ENCODE peak calls at places on chromosomes 7 and 10, in seven cellular contexts. K is GM12865; O is K562; U is breast epithelium; S is neuronal stem cell; M is CD8-positive, alpha-beta memory T cell; W is AG04449. Z is an unnamed sample.

GRCh38 chr10:109412353-109412752 is 511.0 kb downstream of the XPNPEP1 start:
- DNase-seq in M (no peak), K (no peak), O (no peak), W (no peak), U (no peak), S (no peak), Z (no peak)

GRCh38 chr10:67666416-67667043 is 29.5 kb downstream of the CTNNA3 start:
- DNase-seq in K (peak), S (no peak), M (no peak), W (no peak), O (peak), U (no peak), Z (no peak)

GRCh38 chr10:122132331-122132755 is 138.8 kb upstream of the BTBD16 start:
- DNase-seq in U (no peak), M (no peak), S (no peak), K (no peak), O (no peak), W (no peak), Z (no peak)

GRCh38 chr7:131012477-131013031 is 278.5 kb upstream of the KLF14 start:
- DNase-seq in W (no peak), K (no peak), M (no peak), O (peak), U (no peak), S (no peak), Z (no peak)

GRCh38 chr10:107163904-107164861 is at the start of gene SORCS1:
- DNase-seq in K (no peak), M (no peak), O (peak), W (no peak), S (peak), U (no peak), Z (no peak)

GRCh38 chr10:133090101-133090500 is 2.4 kb downstream of the ADGRA1 start:
- DNase-seq in K (no peak), S (no peak), W (no peak), M (no peak), U (no peak), O (no peak), Z (no peak)

GRCh38 chr7:104207348-104207730 is 474 bp downstream of the ORC5 start:
- DNase-seq in W (no peak), K (peak), O (no peak), U (no peak), S (no peak), M (no peak), Z (no peak)

GRCh38 chr10:89115876-89116627 is 91.1 kb downstream of the CH25H start:
- DNase-seq in U (no peak), S (no peak), W (no peak), O (no peak), K (no peak), M (no peak), Z (peak)

GRCh38 chr7:121192834-121193233 is 136.0 kb upstream of the WNT16 start:
- DNase-seq in W (no peak), S (no peak), M (no peak), O (no peak), U (no peak), K (no peak), Z (no peak)

GRCh38 chr7:20012100-20012499 is 205.1 kb downstream of the MACC1 start:
- DNase-seq in W (no peak), S (no peak), M (no peak), O (no peak), U (no peak), K (no peak), Z (no peak)

GRCh38 chr10:80163741-80164341 is 31.3 kb downstream of the PLAC9 start:
- DNase-seq in M (no peak), O (no peak), K (no peak), W (no peak), S (peak), U (no peak), Z (peak)

GRCh38 chr7:52620849-52621248 is 414.6 kb upstream of the POM121L12 start:
- DNase-seq in K (no peak), O (no peak), W (no peak), M (no peak), S (no peak), U (no peak), Z (no peak)

GRCh38 chr10:3119796-3120459 is 52.6 kb downstream of the PFKP start:
- DNase-seq in M (no peak), W (no peak), U (no peak), S (no peak), O (peak), K (peak), Z (no peak)

GRCh38 chr7:101968720-101969466 is 151.5 kb downstream of the CUX1 start:
- DNase-seq in M (no peak), O (no peak), U (no peak), K (no peak), W (no peak), S (no peak), Z (no peak)

GRCh38 chr10:32911285-32912016 is 46.6 kb downstream of the ITGB1 start:
- DNase-seq in M (no peak), W (no peak), K (no peak), O (no peak), U (no peak), S (no peak), Z (no peak)

GRCh38 chr7:107319724-107320228 is 150.1 kb upstream of the GPR22 start:
- DNase-seq in S (no peak), K (no peak), W (no peak), O (peak), M (no peak), U (no peak), Z (no peak)

GRCh38 chr10:77554996-77555397 is 82.6 kb downstream of the KCNMA1 start:
- DNase-seq in W (no peak), K (no peak), O (no peak), M (no peak), S (no peak), U (no peak), Z (no peak)

GRCh38 chr7:142440219-142441073 is 182.6 kb upstream of the PRSS58 start:
- DNase-seq in K (no peak), U (no peak), W (peak), S (no peak), M (no peak), O (no peak), Z (peak)

GRCh38 chr10:32169556-32169955 is 113.3 kb upstream of the KIF5B start:
- DNase-seq in W (no peak), M (no peak), U (no peak), K (no peak), S (no peak), O (no peak), Z (no peak)

GRCh38 chr10:107653832-107654287 is 489.4 kb upstream of the SORCS1 start:
- DNase-seq in U (no peak), K (peak), S (no peak), W (peak), M (no peak), O (no peak), Z (peak)

GRCh38 chr7:99860281-99861127 is 16.3 kb downstream of the OR2AE1 start:
- DNase-seq in S (no peak), U (peak), M (no peak), W (no peak), K (no peak), O (no peak), Z (peak)

GRCh38 chr10:33279276-33279675 is 55.2 kb downstream of the NRP1 start:
- DNase-seq in O (no peak), U (no peak), M (no peak), K (no peak), S (no peak), W (no peak), Z (no peak)

GRCh38 chr7:66013938-66014337 is 31.9 kb upstream of the GUSB start:
- DNase-seq in W (peak), O (peak), S (peak), K (peak), U (peak), M (no peak), Z (peak)

GRCh38 chr10:4485611-4486010 is 340.4 kb upstream of the AKR1E2 start:
- DNase-seq in W (no peak), K (no peak), S (no peak), M (no peak), O (no peak), U (no peak), Z (no peak)

GRCh38 chr10:111125102-111125501 is 48.3 kb downstream of the ADRA2A start:
- DNase-seq in S (no peak), W (no peak), K (no peak), O (no peak), U (no peak), M (no peak), Z (no peak)

GRCh38 chr7:31087351-31087750 is 35.2 kb downstream of the ADCYAP1R1 start:
- DNase-seq in U (no peak), S (no peak), W (no peak), O (no peak), K (no peak), M (no peak), Z (no peak)

GRCh38 chr7:112419543-112420130 is 30.6 kb upstream of the IFRD1 start:
- DNase-seq in M (no peak), S (no peak), O (no peak), W (no peak), U (no peak), K (no peak), Z (no peak)

GRCh38 chr10:29970576-29970975 is 88.8 kb downstream of the JCAD start:
- DNase-seq in U (no peak), W (no peak), O (no peak), S (no peak), M (no peak), K (no peak), Z (no peak)

GRCh38 chr10:6216916-6217315 is 14.2 kb downstream of the PFKFB3 start:
- DNase-seq in O (no peak), U (no peak), M (no peak), W (no peak), S (no peak), K (no peak), Z (no peak)

GRCh38 chr7:143954163-143954894 is at the start of gene OR2F1:
- DNase-seq in W (no peak), O (no peak), M (no peak), U (no peak), K (no peak), S (no peak), Z (no peak)

GRCh38 chr7:84529480-84530205 is 335.1 kb upstream of the SEMA3A start:
- DNase-seq in U (no peak), O (no peak), W (no peak), M (no peak), K (no peak), S (no peak), Z (no peak)

GRCh38 chr10:49208996-49209395 is 20.8 kb upstream of the TMEM273 start:
- DNase-seq in K (no peak), W (no peak), O (no peak), S (no peak), M (no peak), U (no peak), Z (no peak)

GRCh38 chr7:29243777-29244655 is 49.4 kb downstream of the CHN2 start:
- DNase-seq in S (no peak), W (no peak), M (peak), K (peak), U (no peak), O (peak), Z (no peak)

GRCh38 chr10:98030093-98030821 is at the start of gene CRTAC1:
- DNase-seq in K (no peak), O (no peak), W (no peak), M (no peak), U (no peak), S (peak), Z (no peak)

GRCh38 chr7:129252133-129252532 is 27.3 kb downstream of the AHCYL2 start:
- DNase-seq in S (no peak), W (no peak), M (no peak), U (no peak), K (no peak), O (no peak), Z (no peak)

GRCh38 chr7:77415822-77416620 is at the start of gene GSAP:
- DNase-seq in K (peak), O (peak), S (peak), U (peak), W (no peak), M (peak), Z (no peak)

GRCh38 chr10:69045441-69046300 is 42.2 kb upstream of the SRGN start:
- DNase-seq in M (no peak), O (no peak), U (no peak), S (no peak), W (no peak), K (peak), Z (no peak)

GRCh38 chr7:73894851-73895441 is 34.0 kb downstream of the TMEM270 start:
- DNase-seq in M (no peak), U (no peak), K (no peak), S (no peak), O (peak), W (peak), Z (peak)

GRCh38 chr10:86337121-86337601 is 29.4 kb downstream of the GRID1 start:
- DNase-seq in M (no peak), O (no peak), U (no peak), K (peak), S (no peak), W (no peak), Z (no peak)

GRCh38 chr7:1229334-1229935 is 3.2 kb upstream of the UNCX start:
- DNase-seq in O (no peak), W (no peak), K (no peak), M (no peak), U (no peak), S (no peak), Z (no peak)
- H3K4me3 ChIP-seq in O (no peak), W (no peak), K (no peak), M (no peak), U (no peak), S (no peak), Z (no peak)

GRCh38 chr7:149423441-149423970 is 37.4 kb downstream of the ZNF777 start:
- DNase-seq in W (no peak), O (no peak), U (no peak), S (no peak), K (no peak), M (no peak), Z (no peak)
- H3K4me3 ChIP-seq in W (no peak), O (no peak), U (no peak), S (peak), K (no peak), M (no peak), Z (peak)

DNA sequence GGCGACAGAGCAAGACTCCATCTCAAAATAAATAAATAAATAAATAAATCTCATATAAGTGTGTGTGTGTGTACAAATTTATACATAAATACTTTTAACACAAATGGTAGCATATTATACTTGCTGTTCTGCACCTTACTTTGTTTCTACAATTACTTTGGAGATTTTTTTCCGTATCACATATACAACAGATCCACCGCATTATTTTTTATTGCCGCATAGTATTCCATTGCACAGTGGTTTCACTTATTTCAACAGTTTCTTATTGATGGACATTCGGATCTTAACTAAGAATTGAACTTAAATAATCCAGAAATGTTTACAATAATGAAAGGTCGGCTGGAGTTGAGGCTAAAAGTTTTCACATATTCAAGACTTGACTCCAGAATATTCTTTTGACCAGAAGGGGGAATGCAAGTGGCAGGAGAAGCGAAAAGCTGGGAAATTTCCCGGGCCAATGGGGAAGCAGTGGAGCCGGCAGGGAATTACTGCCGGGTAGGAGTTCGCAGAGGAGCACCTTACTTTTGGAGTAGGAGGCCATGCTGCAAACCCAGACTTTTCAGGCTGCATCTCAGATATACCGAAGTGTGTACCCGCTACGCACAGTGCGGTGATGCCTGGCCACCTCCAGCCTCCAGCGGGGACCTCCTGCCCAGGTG is 448 bp upstream of the CNNM1 start:
- DNase-seq in W (no peak), U (no peak), S (no peak), O (no peak), M (no peak), K (no peak), Z (no peak)
- H3K4me3 ChIP-seq in W (peak), U (peak), S (peak), O (no peak), M (no peak), K (no peak), Z (peak)

GRCh38 chr7:151115121-151115835 is 29.0 kb downstream of the AGAP3 start:
- DNase-seq in O (no peak), U (no peak), K (peak), M (peak), S (no peak), W (no peak), Z (no peak)
- H3K4me3 ChIP-seq in O (no peak), U (no peak), K (no peak), M (no peak), S (peak), W (peak), Z (no peak)

DNA sequence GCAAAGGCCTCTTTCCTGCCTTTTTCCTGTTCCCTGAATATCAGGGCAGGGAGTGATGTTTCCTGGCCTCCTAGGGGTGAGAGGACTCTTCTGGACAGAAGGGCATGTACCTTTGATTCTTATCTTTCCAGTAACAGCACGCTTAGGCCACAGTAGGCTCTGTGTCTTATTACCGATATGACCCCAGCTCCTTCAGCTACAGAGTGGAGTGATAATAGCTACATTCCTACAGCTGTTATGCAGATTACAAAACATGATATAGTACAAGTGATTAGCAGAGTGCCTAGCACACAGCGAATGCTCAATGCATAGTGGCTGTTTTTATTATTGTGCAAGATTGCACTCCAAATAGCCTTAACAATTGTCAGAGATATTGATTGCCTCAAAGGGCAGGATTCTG is 574.2 kb downstream of the CCSER2 start:
- DNase-seq in U (no peak), O (no peak), S (no peak), K (no peak), M (no peak), W (no peak), Z (no peak)
- H3K4me3 ChIP-seq in U (no peak), O (no peak), S (no peak), K (no peak), M (no peak), W (no peak), Z (no peak)

GRCh38 chr7:2613113-2613925 is 18.5 kb upstream of the TTYH3 start:
- DNase-seq in K (no peak), S (no peak), W (no peak), M (no peak), U (no peak), O (no peak), Z (no peak)

GRCh38 chr7:2611921-2612320 is 19.9 kb upstream of the TTYH3 start:
- DNase-seq in M (no peak), K (no peak), S (no peak), O (no peak), U (no peak), W (no peak), Z (no peak)

GRCh38 chr7:2614646-2615330 is 17.0 kb upstream of the TTYH3 start:
- DNase-seq in U (no peak), O (no peak), W (no peak), K (no peak), S (no peak), M (no peak), Z (no peak)

GRCh38 chr7:2612445-2613112 is 19.2 kb upstream of the TTYH3 start:
- DNase-seq in K (no peak), O (peak), S (no peak), U (no peak), M (no peak), W (no peak), Z (no peak)

DNA sequence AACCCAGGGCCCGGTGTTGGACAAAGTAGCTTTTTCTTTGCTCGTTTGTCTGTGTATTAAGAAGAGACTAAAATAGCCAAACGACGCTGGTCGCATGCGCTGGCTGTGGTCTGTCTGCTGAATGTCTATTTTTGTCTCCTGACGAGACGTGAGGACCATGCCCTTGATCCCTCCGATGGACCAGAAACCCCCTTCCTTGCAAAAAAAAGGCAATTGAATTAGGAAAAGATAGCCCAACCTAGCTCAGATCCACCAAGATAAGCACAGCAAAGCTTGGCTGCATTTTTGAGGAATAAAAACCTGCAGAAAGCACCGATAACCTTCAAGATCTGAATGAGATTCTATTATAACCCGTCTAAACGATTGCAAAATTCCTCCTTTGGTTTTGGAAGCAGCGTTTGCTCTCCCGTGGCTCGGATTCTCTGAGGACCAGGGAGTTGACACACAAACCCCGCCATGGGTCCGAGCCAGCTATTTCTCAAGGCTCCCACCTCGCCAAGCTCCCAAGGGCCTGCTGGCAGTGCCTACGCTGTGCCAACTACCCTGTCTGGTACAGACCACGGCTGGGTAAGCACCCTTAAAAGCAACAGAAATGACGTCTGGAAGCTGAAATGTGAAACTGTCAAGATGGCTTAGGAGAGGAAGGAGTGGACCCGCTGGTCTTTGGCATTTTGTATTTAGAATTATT is 17.7 kb upstream of the TTYH3 start:
- DNase-seq in K (no peak), U (no peak), M (no peak), S (no peak), W (no peak), O (no peak), Z (no peak)
- H3K4me3 ChIP-seq in K (no peak), U (peak), M (no peak), S (no peak), W (no peak), O (no peak), Z (no peak)

DNA sequence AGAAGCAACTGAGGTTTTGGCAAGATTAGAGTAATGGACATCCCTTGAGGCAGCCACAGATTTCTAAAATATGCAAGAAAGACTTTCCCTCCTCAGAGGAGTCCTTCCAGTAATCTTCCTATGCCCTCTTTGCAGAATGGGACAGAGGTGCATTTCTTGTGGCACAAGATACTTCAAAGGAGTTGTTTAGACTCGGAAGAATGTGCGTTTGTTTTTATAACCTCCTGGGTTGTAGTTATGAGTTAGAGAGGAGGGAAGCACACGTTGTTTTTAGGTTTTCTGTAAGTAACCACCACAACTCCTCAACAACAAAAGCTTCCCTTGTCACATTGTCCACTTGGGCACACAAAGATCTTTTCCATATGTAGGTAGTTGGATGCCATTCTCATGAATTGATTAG is 78.1 kb upstream of the GLI3 start:
- DNase-seq in O (no peak), M (no peak), S (no peak), U (no peak), K (no peak), W (no peak), Z (no peak)
- H3K4me3 ChIP-seq in O (no peak), M (no peak), S (no peak), U (no peak), K (no peak), W (no peak), Z (no peak)

Z was measured in skeletal muscle cell.